ENCODE peak calls at places on chromosomes 2 and 18, in five cellular contexts. O is lower lobe of right lung, H is H9, Z is RWPE2, E is H1. K is an unnamed sample.

GRCh38 chr18:58241877-58242276 is 197.9 kb downstream of the NEDD4L start:
- DNase-seq in Z (no peak), H (no peak), E (no peak), O (no peak), K (no peak)

GRCh38 chr2:96207778-96208143 is 866 bp downstream of the STARD7 start:
- DNase-seq in Z (no peak), O (no peak), E (no peak), H (no peak), K (no peak)

GRCh38 chr18:79680100-79680879 is 687 bp downstream of the CTDP1 start:
- DNase-seq in E (peak; percentile 55), O (peak; percentile 63), Z (no peak), H (no peak), K (peak; percentile 70)

GRCh38 chr2:9630001-9630749 is 622 bp downstream of the YWHAQ start:
- DNase-seq in H (peak; percentile 81), E (peak; percentile 85), O (peak; percentile 87), Z (peak; percentile 77), K (peak; percentile 88)

GRCh38 chr18:21805771-21806366 is 65.3 kb downstream of the MIB1 start:
- DNase-seq in Z (no peak), H (no peak), E (no peak), O (no peak), K (no peak)

GRCh38 chr18:76847926-76848325 is 25.6 kb downstream of the ZNF236 start:
- DNase-seq in O (no peak), Z (no peak), E (no peak), H (peak; percentile 61), K (no peak)

GRCh38 chr2:230269715-230270114 is 44.2 kb downstream of the SP140 start:
- DNase-seq in O (no peak), Z (no peak), E (no peak), H (no peak), K (no peak)

GRCh38 chr2:170820647-170821630 is 4.3 kb downstream of the GAD1 start:
- DNase-seq in O (no peak), E (peak; percentile 59), H (peak; percentile 55), Z (no peak), K (no peak)

GRCh38 chr2:181074457-181074856 is 94.1 kb downstream of the UBE2E3 start:
- DNase-seq in H (no peak), O (no peak), E (no peak), Z (no peak), K (no peak)

DNA sequence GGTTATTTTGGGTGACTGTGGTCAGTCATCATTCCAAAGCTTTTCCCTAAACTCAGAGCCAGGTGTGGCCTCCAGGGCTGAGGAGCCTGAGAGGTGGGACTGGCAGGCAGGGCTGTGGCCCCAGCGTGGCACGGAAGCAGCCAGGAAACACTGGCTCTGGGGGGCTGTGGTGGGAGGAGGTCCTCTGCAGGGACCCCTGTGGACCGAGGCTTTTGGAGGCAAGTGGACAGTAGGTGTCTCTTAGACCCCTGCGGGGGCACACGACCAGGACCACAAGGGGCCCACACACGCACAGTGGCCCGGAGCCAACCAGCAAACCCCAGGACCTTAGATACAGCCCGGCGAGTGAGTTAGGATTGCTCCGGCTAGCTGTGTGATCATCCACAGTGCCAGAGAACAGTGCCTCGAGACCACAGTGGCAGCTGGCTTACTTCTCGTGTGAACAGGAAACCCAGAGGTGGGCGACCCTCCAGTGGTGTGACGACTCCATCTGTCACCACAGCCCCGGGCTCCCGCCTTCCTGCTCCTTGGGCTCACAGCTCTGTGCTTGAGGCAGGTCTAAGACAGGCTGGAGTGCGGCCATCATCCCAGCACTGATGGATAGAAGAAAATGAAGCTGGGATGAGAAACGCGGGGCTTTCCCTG is 1.6 kb upstream of the RTP5 start:
- DNase-seq in H (no peak), Z (no peak), O (no peak), E (no peak), K (peak; percentile 75)
- H3K4me1 ChIP-seq in H (no peaks in the 10 kb centered on the region), Z (no peaks in the 10 kb centered on the region), O (no peaks in the 10 kb centered on the region), E (peaks cover 8% of the 10 kb centered on the region), K (no peaks in the 10 kb centered on the region)

DNA sequence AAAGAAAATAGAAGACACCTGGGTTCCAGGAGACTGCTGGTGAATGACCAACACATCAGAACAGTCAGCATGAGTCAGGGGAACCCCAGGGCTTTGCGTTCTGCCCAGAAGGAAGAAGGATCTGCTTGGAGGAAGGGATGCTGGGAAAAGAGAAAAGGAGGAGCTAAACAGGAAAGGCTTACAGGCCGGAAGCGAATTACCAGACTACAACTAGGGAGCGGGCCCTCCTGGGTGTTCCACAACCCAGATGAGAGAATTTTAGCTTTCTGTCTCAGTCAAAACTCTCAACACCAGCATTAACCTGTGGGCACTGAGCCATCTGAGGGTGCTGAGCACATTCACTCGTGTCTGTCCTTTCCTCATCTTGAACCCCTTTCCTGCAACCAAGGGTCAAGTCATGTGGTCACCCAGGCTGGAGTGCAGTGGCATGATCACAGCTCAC is 19.2 kb downstream of the CDC42EP3 start:
- DNase-seq in O (peak; percentile 24), E (no peak), H (no peak), Z (peak; percentile 88), K (no peak)
- H3K4me1 ChIP-seq in O (peaks cover 99% of the 10 kb centered on the region), E (peaks cover 37% of the 10 kb centered on the region), H (peaks cover 26% of the 10 kb centered on the region), Z (peaks cover 57% of the 10 kb centered on the region), K (peaks cover 15% of the 10 kb centered on the region)

DNA sequence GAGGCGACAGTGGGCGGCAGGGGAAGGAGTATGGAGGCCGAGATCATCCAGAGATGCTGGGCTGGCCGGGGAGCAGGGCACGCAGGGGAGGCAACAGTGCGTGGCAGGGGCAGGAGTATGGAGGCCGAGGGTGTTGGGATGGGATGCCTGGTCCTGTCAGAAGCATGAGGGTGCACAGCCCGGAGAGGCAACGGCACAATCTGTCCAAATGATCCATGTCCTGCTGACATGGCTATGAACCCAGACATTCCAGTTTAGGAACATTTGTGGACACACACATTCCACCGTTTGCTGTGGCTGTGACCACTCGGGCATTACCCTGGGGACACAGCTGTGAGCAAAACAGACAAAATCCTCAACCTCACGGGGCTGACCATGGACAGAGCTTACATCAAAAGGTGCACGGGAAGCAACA is 144.1 kb upstream of the GPC1 start:
- DNase-seq in O (no peak), E (no peak), H (no peak), Z (no peak), K (no peak)
- H3K4me1 ChIP-seq in O (no peaks in the 10 kb centered on the region), E (peaks cover 12% of the 10 kb centered on the region), H (no peaks in the 10 kb centered on the region), Z (no peaks in the 10 kb centered on the region), K (no peaks in the 10 kb centered on the region)

DNA sequence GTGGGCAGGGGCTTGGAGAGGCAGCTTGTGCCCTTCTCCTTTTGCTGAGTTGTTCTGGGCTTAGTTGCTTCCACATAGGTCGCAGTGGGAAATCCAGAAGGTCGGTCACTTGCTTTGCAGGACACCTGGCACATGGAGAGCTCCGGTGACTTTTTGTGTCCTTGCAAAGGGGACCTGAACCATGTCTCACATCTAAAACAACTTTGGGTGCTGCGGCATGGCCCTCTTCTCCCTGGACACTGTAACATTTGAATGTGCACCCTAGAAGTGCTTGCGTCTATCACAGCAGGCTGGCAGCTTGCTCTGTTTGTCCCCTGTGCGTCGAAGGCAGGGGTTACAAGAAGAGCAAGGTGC is 189.9 kb upstream of the TWIST2 start:
- DNase-seq in O (no peak), H (no peak), E (peak; percentile 30), Z (no peak), K (no peak)
- H3K4me1 ChIP-seq in O (no peaks in the 10 kb centered on the region), H (peaks cover 5% of the 10 kb centered on the region), E (peaks cover 7% of the 10 kb centered on the region), Z (no peaks in the 10 kb centered on the region), K (peaks cover 3% of the 10 kb centered on the region)

GRCh38 chr2:85503611-85504433 is 35.1 kb upstream of the MAT2A start:
- DNase-seq in H (no peak), Z (no peak), O (no peak), E (no peak), K (no peak)
- H3K4me1 ChIP-seq in H (peaks cover 2% of the 10 kb centered on the region), Z (peaks cover 34% of the 10 kb centered on the region), O (peaks cover 34% of the 10 kb centered on the region), E (no peaks in the 10 kb centered on the region), K (peaks cover 30% of the 10 kb centered on the region)

GRCh38 chr2:67566958-67567635 is 170.0 kb downstream of the ETAA1 start:
- DNase-seq in H (no peak), Z (no peak), E (no peak), O (no peak), K (no peak)
- H3K4me1 ChIP-seq in H (no peaks in the 10 kb centered on the region), Z (peaks cover 26% of the 10 kb centered on the region), E (no peaks in the 10 kb centered on the region), O (no peaks in the 10 kb centered on the region), K (peaks cover 1% of the 10 kb centered on the region)

GRCh38 chr2:216495656-216496055 is 3.0 kb upstream of the RPL37A start:
- DNase-seq in O (no peak), Z (no peak), H (no peak), E (no peak), K (no peak)
- H3K4me1 ChIP-seq in O (peaks cover 35% of the 10 kb centered on the region), Z (peaks cover 35% of the 10 kb centered on the region), H (peaks cover 3% of the 10 kb centered on the region), E (peaks cover 3% of the 10 kb centered on the region), K (peaks cover 12% of the 10 kb centered on the region)

K was measured in mucosa of descending colon.